ENCODE peak calls at places on chromosomes 12 and 14, in six cellular contexts. I is NCI-H1092, Q is psoas muscle, M is NCI-H82, K is iPS DF 19.7, W is DMS53. X is an unnamed sample.

GRCh38 chr12:88242161-88242925 is 100.2 kb downstream of the TMTC3 start:
- DNase-seq in K (no peak), W (peak; percentile 33), M (no peak), Q (no peak), I (no peak), X (no peak)

GRCh38 chr12:93183940-93184663 is 193.6 kb upstream of the NUDT4 start:
- DNase-seq in W (peak; percentile 18), Q (peak; percentile 60), K (no peak), M (no peak), I (no peak), X (no peak)

GRCh38 chr14:38873923-38874612 is 229.0 kb downstream of the SEC23A start:
- DNase-seq in W (no peak), M (no peak), I (no peak), K (no peak), Q (no peak), X (no peak)

GRCh38 chr14:68781161-68782021 is 11.5 kb downstream of the ZFP36L1 start:
- DNase-seq in W (no peak), K (no peak), I (no peak), Q (peak; percentile 54), M (peak; percentile 92), X (peak; percentile 63)

GRCh38 chr12:110355080-110355479 is 48.4 kb downstream of the ANAPC7 start:
- DNase-seq in K (no peak), I (no peak), W (peak; percentile 65), Q (no peak), M (peak; percentile 77), X (no peak)

GRCh38 chr12:109951136-109951535 is 45.0 kb downstream of the GIT2 start:
- DNase-seq in K (no peak), W (no peak), I (no peak), M (no peak), Q (no peak), X (no peak)

GRCh38 chr12:95633049-95633545 is 81.8 kb upstream of the USP44 start:
- DNase-seq in Q (no peak), W (peak; percentile 53), M (no peak), K (no peak), I (no peak), X (no peak)

GRCh38 chr12:104154806-104155205 is 16.8 kb upstream of the NFYB start:
- DNase-seq in W (no peak), I (no peak), M (peak; percentile 98), K (no peak), Q (no peak), X (no peak)

GRCh38 chr14:52248057-52248456 is 19.4 kb upstream of the PTGDR start:
- DNase-seq in W (no peak), I (no peak), Q (no peak), K (no peak), M (no peak), X (no peak)